ENCODE peak calls at places on chromosome 18, in five cellular contexts. T, J, K, C and H are unnamed samples.

GRCh38 chr18:4455113-4455811 is at the start of gene DLGAP1:
- DNase-seq in K (peak), T (peak), C (no peak), J (no peak), H (no peak)

GRCh38 chr18:51668101-51668500 is 470.6 kb upstream of the MEX3C start:
- DNase-seq in T (peak), C (peak), J (no peak), K (no peak), H (peak)

GRCh38 chr18:23539911-23540475 is 36.7 kb downstream of the RMC1 start:
- DNase-seq in C (no peak), T (no peak), K (no peak), J (no peak), H (no peak)

GRCh38 chr18:61651145-61651879 is 241.5 kb downstream of the RNF152 start:
- DNase-seq in J (no peak), T (no peak), K (no peak), C (no peak), H (peak)

GRCh38 chr18:9701604-9702324 is 6.3 kb upstream of the RAB31 start:
- DNase-seq in K (no peak), J (no peak), C (no peak), T (no peak), H (no peak)

GRCh38 chr18:13623871-13624270 is 102.5 kb downstream of the FAM210A start:
- DNase-seq in K (no peak), T (no peak), C (no peak), J (no peak), H (no peak)

GRCh38 chr18:49726564-49726963 is 86.8 kb downstream of the ACAA2 start:
- DNase-seq in K (no peak), C (no peak), T (no peak), J (no peak), H (no peak)

GRCh38 chr18:40380657-40381441 is 1574.2 kb upstream of the PIK3C3 start:
- DNase-seq in K (no peak), J (no peak), C (no peak), T (no peak), H (no peak)

GRCh38 chr18:46628206-46628605 is 28.8 kb downstream of the LOXHD1 start:
- DNase-seq in T (no peak), K (no peak), C (no peak), J (no peak), H (no peak)

GRCh38 chr18:8730080-8730827 is 24.9 kb downstream of the MTCL1 start:
- DNase-seq in K (no peak), C (peak), J (no peak), T (peak), H (no peak)

GRCh38 chr18:7147399-7147798 is 29.8 kb upstream of the LAMA1 start:
- DNase-seq in T (no peak), C (no peak), J (no peak), K (no peak), H (no peak)

GRCh38 chr18:4869101-4869500 is 328.0 kb downstream of the AKAIN1 start:
- DNase-seq in T (no peak), K (no peak), C (no peak), J (no peak), H (no peak)

GRCh38 chr18:75129717-75130477 is 79.0 kb downstream of the PTGR3 start:
- DNase-seq in T (no peak), K (no peak), J (no peak), C (no peak), H (no peak)

GRCh38 chr18:9743200-9744016 is 35.3 kb downstream of the RAB31 start:
- DNase-seq in T (peak), C (peak), K (peak), J (no peak), H (peak)

GRCh38 chr18:23523429-23524212 is 20.3 kb downstream of the RMC1 start:
- DNase-seq in T (no peak), J (peak), K (no peak), C (no peak), H (no peak)

GRCh38 chr18:1304392-1304992 is 399.8 kb downstream of the ADCYAP1 start:
- DNase-seq in J (no peak), C (no peak), K (no peak), T (no peak), H (no peak)

GRCh38 chr18:69469444-69469919 is 68.8 kb downstream of the DOK6 start:
- DNase-seq in K (peak), T (no peak), C (peak), J (no peak), H (peak)

GRCh38 chr18:47997338-47997780 is 66.9 kb upstream of the SMAD2 start:
- DNase-seq in C (no peak), J (no peak), T (no peak), K (peak), H (no peak)

GRCh38 chr18:73316513-73316912 is 448.7 kb upstream of the NETO1 start:
- DNase-seq in K (no peak), J (no peak), C (no peak), T (no peak), H (no peak)

GRCh38 chr18:22021701-22022100 is 147.7 kb upstream of the GATA6 start:
- DNase-seq in K (no peak), C (no peak), J (no peak), T (peak), H (no peak)

GRCh38 chr18:23515911-23516546 is 12.7 kb downstream of the RMC1 start:
- DNase-seq in C (peak), J (peak), K (peak), T (peak), H (peak)

GRCh38 chr18:48961547-48961946 is 10.8 kb upstream of the SMAD7 start:
- DNase-seq in T (no peak), J (no peak), K (no peak), C (no peak), H (no peak)

GRCh38 chr18:36035253-36035652 is 32.1 kb downstream of the RPRD1A start:
- DNase-seq in K (no peak), T (no peak), J (no peak), C (no peak), H (no peak)

GRCh38 chr18:36043153-36043552 is 24.2 kb downstream of the RPRD1A start:
- DNase-seq in C (no peak), T (no peak), J (no peak), K (no peak), H (no peak)

GRCh38 chr18:36034299-36034895 is 33.0 kb downstream of the RPRD1A start:
- DNase-seq in J (no peak), C (no peak), T (no peak), K (no peak), H (no peak)

DNA sequence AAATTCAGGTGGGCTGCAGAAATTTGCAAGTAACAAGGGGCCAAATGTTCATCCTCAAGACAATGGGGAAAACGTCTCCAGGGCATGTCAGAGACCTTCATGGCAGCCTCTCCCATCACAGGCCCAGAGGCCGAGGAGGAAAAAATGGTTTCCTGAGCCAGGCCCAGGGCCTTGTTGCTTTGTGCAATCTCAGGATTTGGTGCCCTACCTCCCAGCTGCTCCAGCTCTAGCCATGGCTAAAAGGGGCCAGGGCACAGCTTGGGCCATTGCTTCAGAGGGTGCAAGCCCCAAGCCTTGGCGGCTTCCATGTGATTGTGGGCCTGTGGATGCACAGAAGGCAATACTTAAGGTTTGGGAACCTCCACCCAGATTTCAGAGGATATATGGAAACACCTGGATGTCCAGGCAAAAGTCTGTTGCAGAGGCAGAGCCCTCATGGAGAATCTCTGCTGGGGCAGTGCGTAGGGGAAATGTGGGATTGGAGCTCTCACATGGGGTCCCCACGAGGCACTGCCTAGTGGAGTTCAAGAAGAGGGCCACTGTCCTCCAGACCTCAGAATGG is 29.2 kb downstream of the RPRD1A start:
- DNase-seq in K (no peak), C (no peak), J (no peak), T (no peak), H (no peak)
- TF ChIP-seq JUND in K (no peak), C (no peak), J (no peak), T (no peak), H (no peak)

GRCh38 chr18:31056296-31056695 is 13.8 kb upstream of the DSC3 start:
- DNase-seq in T (no peak), J (no peak), C (no peak), K (no peak), H (no peak)
- TF ChIP-seq JUND in T (no peak), J (no peak), C (no peak), K (no peak), H (no peak)

GRCh38 chr18:25171334-25171733 is 180.6 kb downstream of the ZNF521 start:
- DNase-seq in K (no peak), J (no peak), C (no peak), T (no peak), H (no peak)

GRCh38 chr18:25170402-25170801 is 181.6 kb downstream of the ZNF521 start:
- DNase-seq in T (no peak), J (no peak), K (no peak), C (no peak), H (no peak)

GRCh38 chr18:25166113-25166512 is 185.9 kb downstream of the ZNF521 start:
- DNase-seq in T (no peak), K (no peak), J (no peak), C (no peak), H (no peak)

GRCh38 chr18:25168011-25168410 is 184.0 kb downstream of the ZNF521 start:
- DNase-seq in C (no peak), J (no peak), T (no peak), K (no peak), H (no peak)

DNA sequence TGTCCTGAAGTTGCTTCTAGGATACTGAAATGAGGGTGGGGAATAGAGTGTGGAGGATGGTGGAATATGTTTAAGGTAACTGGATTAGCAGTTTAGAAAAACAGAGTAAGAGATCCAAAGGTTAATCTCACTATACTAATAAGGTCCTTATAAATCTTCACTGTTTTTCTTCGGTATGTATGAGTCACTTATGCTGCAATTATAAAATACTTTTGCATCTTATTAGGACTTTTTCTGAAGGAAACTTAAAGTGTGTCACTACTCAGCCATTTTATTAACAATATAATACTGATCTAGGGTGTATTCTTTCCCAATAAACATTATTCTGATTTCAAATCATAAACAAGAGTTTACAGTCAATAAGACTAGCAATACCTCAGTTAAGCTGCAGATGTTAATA is 182.3 kb downstream of the ZNF521 start:
- DNase-seq in T (no peak), J (no peak), C (no peak), K (no peak), H (no peak)
- TF ChIP-seq JUND in T (no peak), J (no peak), C (no peak), K (no peak), H (no peak)

DNA sequence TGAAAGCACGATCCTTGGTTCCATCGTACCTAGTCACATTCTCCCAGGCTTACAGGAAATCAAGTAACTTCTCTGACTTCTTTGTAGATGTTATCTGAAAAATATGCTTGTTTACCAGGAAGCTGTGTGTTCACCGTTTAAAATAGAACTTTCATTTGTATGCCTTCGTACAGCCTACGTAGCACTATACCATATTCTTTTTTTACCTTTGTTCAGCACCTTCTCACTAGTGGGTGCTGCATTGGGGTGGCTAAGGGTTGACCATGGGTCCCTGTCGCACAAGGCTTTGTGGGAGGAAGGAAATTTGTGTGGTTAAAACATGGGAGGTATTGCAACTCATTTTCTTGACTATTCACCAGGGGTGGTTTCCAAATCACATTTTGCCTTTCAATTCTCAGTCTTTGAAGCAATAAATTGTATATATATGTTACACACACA is 16.6 kb downstream of the MALT1 start:
- DNase-seq in K (no peak), T (no peak), C (no peak), J (peak), H (no peak)
- TF ChIP-seq JUND in K (no peak), T (no peak), C (no peak), J (no peak), H (no peak)

GRCh38 chr18:29225351-29225750 is 1048.4 kb upstream of the CDH2 start:
- DNase-seq in J (no peak), K (no peak), T (no peak), C (no peak), H (no peak)

DNA sequence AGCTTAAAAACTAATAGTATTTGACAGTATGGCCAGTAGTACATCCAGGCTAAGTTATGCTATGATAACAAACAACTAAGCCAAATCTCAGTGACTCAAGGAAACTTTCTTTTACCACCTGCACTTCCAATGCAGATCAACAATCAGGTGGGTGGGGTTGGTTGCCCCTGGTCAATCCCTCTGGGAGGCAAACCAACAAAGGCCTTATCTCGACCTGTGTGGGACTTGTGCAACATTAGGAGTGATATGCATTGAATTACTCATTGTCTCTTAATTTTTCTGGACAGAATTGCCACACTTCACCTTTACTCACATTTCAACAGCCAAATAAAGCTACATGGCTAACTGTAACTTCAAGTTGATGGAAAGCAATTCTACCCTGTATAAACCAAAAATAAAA is 1049.3 kb upstream of the CDH2 start:
- DNase-seq in J (no peak), C (no peak), K (no peak), T (no peak), H (no peak)
- TF ChIP-seq JUND in J (no peak), C (no peak), K (no peak), T (no peak), H (no peak)

GRCh38 chr18:55119434-55119833 is 160.2 kb upstream of the CCDC68 start:
- DNase-seq in T (no peak), K (no peak), C (no peak), J (no peak), H (no peak)

GRCh38 chr18:55120896-55121295 is 161.6 kb upstream of the CCDC68 start:
- DNase-seq in T (no peak), K (no peak), J (no peak), C (no peak), H (no peak)

GRCh38 chr18:55124078-55124477 is 164.8 kb upstream of the CCDC68 start:
- DNase-seq in J (no peak), C (no peak), K (no peak), T (no peak), H (no peak)

GRCh38 chr18:55116855-55117254 is 157.6 kb upstream of the CCDC68 start:
- DNase-seq in C (no peak), K (no peak), T (no peak), J (no peak), H (no peak)

DNA sequence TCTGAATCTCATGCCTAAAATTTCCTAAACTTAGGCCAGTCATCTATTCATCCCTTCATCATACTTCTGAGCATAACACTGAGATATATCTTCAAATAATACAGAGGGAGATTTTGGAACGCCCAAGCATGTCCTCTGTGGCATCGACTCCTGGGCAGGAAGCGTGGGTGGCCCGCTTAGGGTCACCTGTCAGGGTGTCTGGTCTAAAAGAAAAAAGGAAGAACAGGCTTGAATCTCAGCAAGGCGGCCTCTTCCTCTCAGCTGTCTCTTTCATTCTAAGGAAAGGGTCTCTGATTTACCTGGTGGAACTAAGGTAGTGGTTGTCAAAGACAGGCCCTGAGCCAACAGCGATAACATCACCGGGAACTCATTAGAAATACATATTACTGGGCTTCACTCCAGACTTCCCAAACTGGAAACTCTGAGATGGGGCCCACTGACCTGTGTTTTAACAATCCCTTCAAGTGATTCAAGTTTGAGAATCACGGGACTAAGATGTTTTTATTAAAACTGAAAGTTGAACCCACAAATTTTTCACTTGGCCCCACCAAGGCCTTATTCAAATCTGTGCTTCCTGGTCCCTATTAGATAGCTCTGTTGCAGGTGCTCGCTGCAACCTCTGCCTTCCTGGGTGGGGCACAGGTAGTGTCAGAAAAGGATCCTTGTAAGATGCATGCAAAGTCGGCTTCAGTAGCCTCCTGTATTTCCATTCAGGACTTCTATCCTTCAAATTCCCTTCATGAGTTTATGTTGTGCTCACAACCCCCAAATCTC is 162.3 kb upstream of the CCDC68 start:
- DNase-seq in T (no peak), J (no peak), C (no peak), K (no peak), H (no peak)
- TF ChIP-seq JUND in T (no peak), J (no peak), C (no peak), K (no peak), H (no peak)

GRCh38 chr18:54125429-54125828 is 99.0 kb downstream of the MBD2 start:
- DNase-seq in J (no peak), K (no peak), T (no peak), C (no peak), H (no peak)

GRCh38 chr18:54116541-54117257 is 107.8 kb downstream of the MBD2 start:
- DNase-seq in C (no peak), T (no peak), K (no peak), J (no peak), H (no peak)

GRCh38 chr18:54117853-54118773 is 106.4 kb downstream of the MBD2 start:
- DNase-seq in K (no peak), C (no peak), T (no peak), J (no peak), H (no peak)

DNA sequence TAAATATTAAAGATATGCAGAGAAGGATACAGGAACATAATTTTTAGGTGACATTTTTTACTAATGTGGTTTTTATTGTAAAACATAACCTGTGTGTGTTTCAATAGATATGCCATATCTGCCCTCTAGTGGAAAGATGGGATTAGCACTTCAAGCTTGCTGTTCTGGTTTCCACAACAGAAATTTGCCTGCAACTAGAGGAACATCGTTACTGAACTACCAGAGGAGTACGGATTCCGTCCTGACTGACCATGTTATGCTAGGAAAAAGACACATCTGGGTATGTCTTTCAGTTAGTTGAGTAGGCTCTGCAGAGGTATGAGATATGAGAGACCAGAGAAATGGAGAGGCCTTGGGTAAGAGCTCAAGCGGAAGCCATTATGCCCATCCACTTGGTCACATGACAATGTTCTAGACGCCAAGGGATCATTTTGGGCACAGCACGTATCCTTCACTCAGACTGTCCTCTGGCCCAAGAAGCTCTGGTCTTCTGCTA is 104.9 kb downstream of the MBD2 start:
- DNase-seq in T (peak), K (no peak), J (peak), C (peak), H (peak)
- TF ChIP-seq JUND in T (no peak), K (no peak), J (no peak), C (no peak), H (no peak)

DNA sequence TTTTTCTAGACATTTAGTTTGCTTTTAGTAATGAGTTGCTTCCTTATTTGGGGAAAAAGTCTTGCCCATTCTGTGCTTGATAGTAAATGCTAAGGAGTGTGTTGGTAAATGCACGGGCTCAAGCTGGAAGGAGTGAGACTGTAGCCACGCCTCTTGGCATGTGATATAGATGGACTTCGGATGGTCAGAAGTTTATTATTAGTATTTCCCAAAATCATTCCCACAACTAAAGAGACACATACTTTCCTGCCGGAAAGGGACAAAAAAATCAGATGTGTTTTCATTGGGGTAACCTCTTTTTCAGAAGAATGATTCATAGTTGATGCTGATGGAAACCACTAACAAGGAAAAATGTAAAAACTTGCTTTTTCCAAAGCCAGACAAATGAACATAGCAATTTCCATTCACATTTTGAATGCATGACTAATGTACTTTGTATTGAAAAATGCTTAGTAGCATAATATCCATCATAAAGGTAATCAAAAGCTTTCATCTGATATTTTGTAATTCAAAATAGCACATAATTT is 133.2 kb downstream of the ZNF532 start:
- DNase-seq in J (no peak), T (no peak), K (no peak), C (no peak), H (no peak)
- TF ChIP-seq JUND in J (no peak), T (no peak), K (no peak), C (no peak), H (no peak)

GRCh38 chr18:62856294-62856693 is 141.0 kb downstream of the PHLPP1 start:
- DNase-seq in C (no peak), T (no peak), K (no peak), J (no peak), H (no peak)
- TF ChIP-seq JUND in C (no peak), T (no peak), K (no peak), J (no peak), H (no peak)